ENCODE peak calls at places on chromosome 10, in five cellular contexts. A, B, J, L and I are unnamed samples.

GRCh38 chr10:80411681-80412230 is 3.4 kb downstream of the PRXL2A start:
- DNase-seq in A (no peak), B (no peak), J (no peak), L (no peak), I (no peak)

GRCh38 chr10:91883549-91884542 is 25.4 kb downstream of the FGFBP3 start:
- DNase-seq in A (no peak), B (peak), J (no peak), L (no peak), I (no peak)

GRCh38 chr10:98684019-98684899 is 237.5 kb upstream of the HPS1 start:
- DNase-seq in A (no peak), B (no peak), J (no peak), L (no peak), I (no peak)

GRCh38 chr10:22816298-22816653 is 101.9 kb upstream of the PIP4K2A start:
- DNase-seq in A (peak), B (peak), J (no peak), L (no peak), I (peak)

GRCh38 chr10:19817251-19818046 is 1.2 kb downstream of the PLXDC2 start:
- DNase-seq in A (peak), B (no peak), J (no peak), L (no peak), I (no peak)

GRCh38 chr10:8336629-8337331 is 282.3 kb downstream of the GATA3 start:
- DNase-seq in A (no peak), B (no peak), J (no peak), L (no peak), I (no peak)

GRCh38 chr10:120336910-120337540 is 120.0 kb upstream of the PLPP4 start:
- DNase-seq in A (peak), B (peak), J (peak), L (no peak), I (peak)

GRCh38 chr10:93703066-93703465 is 674 bp upstream of the FRA10AC1 start:
- DNase-seq in A (no peak), B (peak), J (no peak), L (no peak), I (no peak)

GRCh38 chr10:94583164-94583563 is 37.6 kb downstream of the HELLS start:
- DNase-seq in A (no peak), B (no peak), J (no peak), L (no peak), I (no peak)

GRCh38 chr10:27745719-27746363 is at the start of gene MKX:
- DNase-seq in A (no peak), B (peak), J (peak), L (no peak), I (peak)

GRCh38 chr10:88680958-88681357 is 16.7 kb downstream of the LIPF start:
- DNase-seq in A (no peak), B (no peak), J (no peak), L (no peak), I (no peak)

GRCh38 chr10:1290071-1290471 is 233.9 kb downstream of the WDR37 start:
- DNase-seq in A (no peak), B (no peak), J (no peak), L (no peak), I (peak)